ENCODE peak calls at places on chromosomes 6 and 20, in five cellular contexts. One of them, this sample, is unnamed.

GRCh38 chr6:8703059-8703458 is 267.7 kb upstream of the SLC35B3 start:
- DNase-seq in spleen: no peak
- DNase-seq in foreskin fibroblast: no peak
- DNase-seq in T-cell: no peak
- DNase-seq in amygdala: no peak
- DNase-seq in this sample: no peak

GRCh38 chr20:51583499-51583898 is 41.0 kb upstream of the NFATC2 start:
- DNase-seq in spleen: no peak
- DNase-seq in foreskin fibroblast: no peak
- DNase-seq in T-cell: no peak
- DNase-seq in amygdala: no peak
- DNase-seq in this sample: no peak

GRCh38 chr20:58267389-58268215 is 39.1 kb upstream of the ANKRD60 start:
- DNase-seq in spleen: no peak
- DNase-seq in foreskin fibroblast: no peak
- DNase-seq in T-cell: no peak
- DNase-seq in amygdala: no peak
- DNase-seq in this sample: no peak

GRCh38 chr6:50936277-50936681 is 117.6 kb downstream of the TFAP2B start:
- DNase-seq in spleen: no peak
- DNase-seq in foreskin fibroblast: no peak
- DNase-seq in T-cell: no peak
- DNase-seq in amygdala: no peak
- DNase-seq in this sample: no peak

GRCh38 chr20:17749979-17750721 is 50.4 kb downstream of the BANF2 start:
- DNase-seq in spleen: peak
- DNase-seq in foreskin fibroblast: peak
- DNase-seq in T-cell: no peak
- DNase-seq in amygdala: no peak
- DNase-seq in this sample: peak

GRCh38 chr6:148406579-148407371 is 64.1 kb downstream of the SASH1 start:
- DNase-seq in spleen: no peak
- DNase-seq in foreskin fibroblast: no peak
- DNase-seq in T-cell: no peak
- DNase-seq in amygdala: no peak
- DNase-seq in this sample: no peak

GRCh38 chr6:55449219-55449618 is 122.0 kb downstream of the GFRAL start:
- DNase-seq in spleen: no peak
- DNase-seq in foreskin fibroblast: no peak
- DNase-seq in T-cell: no peak
- DNase-seq in amygdala: no peak
- DNase-seq in this sample: no peak

GRCh38 chr6:56729719-56730118 is 87.0 kb upstream of the DST start:
- DNase-seq in spleen: no peak
- DNase-seq in foreskin fibroblast: peak
- DNase-seq in T-cell: no peak
- DNase-seq in amygdala: no peak
- DNase-seq in this sample: no peak

GRCh38 chr6:107144014-107144413 is 28.7 kb upstream of the BEND3 start:
- DNase-seq in spleen: no peak
- DNase-seq in foreskin fibroblast: no peak
- DNase-seq in T-cell: no peak
- DNase-seq in amygdala: no peak
- DNase-seq in this sample: no peak

GRCh38 chr20:32181606-32182005 is 25.9 kb downstream of the PLAGL2 start:
- DNase-seq in spleen: no peak
- DNase-seq in foreskin fibroblast: no peak
- DNase-seq in T-cell: no peak
- DNase-seq in amygdala: no peak
- DNase-seq in this sample: no peak

GRCh38 chr6:51528556-51528955 is 558.9 kb downstream of the PKHD1 start:
- DNase-seq in spleen: no peak
- DNase-seq in foreskin fibroblast: no peak
- DNase-seq in T-cell: no peak
- DNase-seq in amygdala: no peak
- DNase-seq in this sample: no peak

GRCh38 chr6:143962644-143962929 is 45.5 kb downstream of the PLAGL1 start:
- DNase-seq in spleen: no peak
- DNase-seq in foreskin fibroblast: peak
- DNase-seq in T-cell: no peak
- DNase-seq in amygdala: no peak
- DNase-seq in this sample: no peak

GRCh38 chr6:53956068-53956711 is 155.1 kb upstream of the MLIP start:
- DNase-seq in spleen: peak
- DNase-seq in foreskin fibroblast: peak
- DNase-seq in T-cell: no peak
- DNase-seq in amygdala: peak
- DNase-seq in this sample: peak

GRCh38 chr6:118551673-118552063 is 3.6 kb downstream of the PLN start:
- DNase-seq in spleen: no peak
- DNase-seq in foreskin fibroblast: peak
- DNase-seq in T-cell: no peak
- DNase-seq in amygdala: no peak
- DNase-seq in this sample: no peak

GRCh38 chr20:61977387-61977786 is 88.3 kb downstream of the TAF4 start:
- DNase-seq in spleen: peak
- DNase-seq in foreskin fibroblast: no peak
- DNase-seq in T-cell: no peak
- DNase-seq in amygdala: no peak
- DNase-seq in this sample: no peak

GRCh38 chr6:3406928-3407809 is 49.7 kb downstream of the SLC22A23 start:
- DNase-seq in spleen: no peak
- DNase-seq in foreskin fibroblast: no peak
- DNase-seq in T-cell: no peak
- DNase-seq in amygdala: no peak
- DNase-seq in this sample: no peak

GRCh38 chr20:57688864-57689263 is 21.0 kb downstream of the PMEPA1 start:
- DNase-seq in spleen: no peak
- DNase-seq in foreskin fibroblast: no peak
- DNase-seq in T-cell: no peak
- DNase-seq in amygdala: peak
- DNase-seq in this sample: no peak

GRCh38 chr20:40688129-40689099 is 622 bp downstream of the MAFB start:
- DNase-seq in spleen: no peak
- DNase-seq in foreskin fibroblast: peak
- DNase-seq in T-cell: no peak
- DNase-seq in amygdala: no peak
- DNase-seq in this sample: no peak

GRCh38 chr20:34390769-34391447 is 27.8 kb downstream of the ITCH start:
- DNase-seq in spleen: no peak
- DNase-seq in foreskin fibroblast: peak
- DNase-seq in T-cell: no peak
- DNase-seq in amygdala: no peak
- DNase-seq in this sample: peak

GRCh38 chr6:116246089-116246488 is 7.8 kb downstream of the TSPYL4 start:
- DNase-seq in spleen: no peak
- DNase-seq in foreskin fibroblast: peak
- DNase-seq in T-cell: no peak
- DNase-seq in amygdala: no peak
- DNase-seq in this sample: no peak

GRCh38 chr20:20391766-20392165 is 23.9 kb downstream of the INSM1 start:
- DNase-seq in spleen: no peak
- DNase-seq in foreskin fibroblast: no peak
- DNase-seq in T-cell: no peak
- DNase-seq in amygdala: no peak
- DNase-seq in this sample: no peak

GRCh38 chr20:35952480-35953410 is 1.6 kb downstream of the SCAND1 start:
- DNase-seq in spleen: no peak
- DNase-seq in foreskin fibroblast: peak
- DNase-seq in T-cell: no peak
- DNase-seq in amygdala: no peak
- DNase-seq in this sample: no peak